ENCODE peak calls at places on chromosomes 4 and X, in five cellular contexts. One of them, this sample, is unnamed.

GRCh38 chr4:3484057-3484973 is 21.2 kb downstream of the DOK7 start:
- DNase-seq in K562: no peak
- DNase-seq in spleen: peak
- DNase-seq in endothelial cell of umbilical vein: no peak
- DNase-seq in sigmoid colon: no peak
- DNase-seq in this sample: no peak

GRCh38 chr4:183722738-183723560 is 63.9 kb downstream of the TRAPPC11 start:
- DNase-seq in spleen: peak
- DNase-seq in K562: no peak
- DNase-seq in sigmoid colon: peak
- DNase-seq in endothelial cell of umbilical vein: peak
- DNase-seq in this sample: peak

GRCh38 chrX:101359966-101360365 is 11.4 kb upstream of the TIMM8A start:
- DNase-seq in K562: no peak
- DNase-seq in spleen: no peak
- DNase-seq in endothelial cell of umbilical vein: no peak
- DNase-seq in sigmoid colon: no peak
- DNase-seq in this sample: no peak

GRCh38 chrX:37357436-37357835 is 8.3 kb downstream of the PRRG1 start:
- DNase-seq in spleen: no peak
- DNase-seq in endothelial cell of umbilical vein: no peak
- DNase-seq in K562: no peak
- DNase-seq in sigmoid colon: no peak
- DNase-seq in this sample: no peak

GRCh38 chr4:8314691-8315255 is 45.2 kb downstream of the HTRA3 start:
- DNase-seq in K562: no peak
- DNase-seq in sigmoid colon: peak
- DNase-seq in spleen: peak
- DNase-seq in endothelial cell of umbilical vein: no peak
- DNase-seq in this sample: peak

GRCh38 chr4:88138561-88138960 is 19.9 kb downstream of the ABCG2 start:
- DNase-seq in endothelial cell of umbilical vein: peak
- DNase-seq in K562: no peak
- DNase-seq in sigmoid colon: no peak
- DNase-seq in spleen: no peak
- DNase-seq in this sample: no peak

GRCh38 chrX:16807548-16807947 is 21.3 kb downstream of the TXLNG start:
- DNase-seq in spleen: no peak
- DNase-seq in endothelial cell of umbilical vein: peak
- DNase-seq in K562: no peak
- DNase-seq in sigmoid colon: no peak
- DNase-seq in this sample: no peak

GRCh38 chrX:18938710-18939109 is 45.2 kb downstream of the PHKA2 start:
- DNase-seq in endothelial cell of umbilical vein: peak
- DNase-seq in K562: no peak
- DNase-seq in sigmoid colon: no peak
- DNase-seq in spleen: no peak
- DNase-seq in this sample: no peak

GRCh38 chr4:23365086-23365485 is 524.8 kb downstream of the PPARGC1A start:
- DNase-seq in sigmoid colon: no peak
- DNase-seq in K562: no peak
- DNase-seq in spleen: no peak
- DNase-seq in endothelial cell of umbilical vein: no peak
- DNase-seq in this sample: no peak

GRCh38 chrX:112731793-112732192 is 52.1 kb upstream of the LHFPL1 start:
- DNase-seq in K562: no peak
- DNase-seq in sigmoid colon: no peak
- DNase-seq in spleen: no peak
- DNase-seq in endothelial cell of umbilical vein: no peak
- DNase-seq in this sample: no peak

GRCh38 chrX:32987139-32987538 is 224.2 kb downstream of the DMD start:
- DNase-seq in K562: no peak
- DNase-seq in sigmoid colon: no peak
- DNase-seq in spleen: no peak
- DNase-seq in endothelial cell of umbilical vein: no peak
- DNase-seq in this sample: no peak

GRCh38 chr4:57040510-57040909 is 61.8 kb downstream of the POLR2B start:
- DNase-seq in K562: no peak
- DNase-seq in sigmoid colon: no peak
- DNase-seq in spleen: no peak
- DNase-seq in endothelial cell of umbilical vein: no peak
- DNase-seq in this sample: no peak

GRCh38 chr4:41360911-41361830 is 104.4 kb downstream of the UCHL1 start:
- DNase-seq in sigmoid colon: peak
- DNase-seq in K562: no peak
- DNase-seq in endothelial cell of umbilical vein: peak
- DNase-seq in spleen: peak
- DNase-seq in this sample: peak

GRCh38 chr4:182808673-182809416 is 108.3 kb downstream of the DCTD start:
- DNase-seq in sigmoid colon: no peak
- DNase-seq in spleen: no peak
- DNase-seq in K562: no peak
- DNase-seq in endothelial cell of umbilical vein: no peak
- DNase-seq in this sample: no peak

GRCh38 chrX:56226980-56227379 is 5.2 kb upstream of the KLF8 start:
- DNase-seq in spleen: no peak
- DNase-seq in sigmoid colon: no peak
- DNase-seq in endothelial cell of umbilical vein: no peak
- DNase-seq in K562: no peak
- DNase-seq in this sample: no peak

GRCh38 chrX:11952176-11952720 is 186.0 kb upstream of the FRMPD4 start:
- DNase-seq in K562: no peak
- DNase-seq in sigmoid colon: no peak
- DNase-seq in endothelial cell of umbilical vein: no peak
- DNase-seq in spleen: no peak
- DNase-seq in this sample: no peak

GRCh38 chr4:129233691-129234090 is 137.7 kb downstream of the C4orf33 start:
- DNase-seq in sigmoid colon: no peak
- DNase-seq in endothelial cell of umbilical vein: no peak
- DNase-seq in K562: no peak
- DNase-seq in spleen: no peak
- DNase-seq in this sample: no peak

GRCh38 chr4:129240816-129241215 is 144.9 kb downstream of the C4orf33 start:
- DNase-seq in sigmoid colon: no peak
- DNase-seq in endothelial cell of umbilical vein: no peak
- DNase-seq in K562: no peak
- DNase-seq in spleen: no peak
- DNase-seq in this sample: no peak

GRCh38 chr4:129236351-129236750 is 140.4 kb downstream of the C4orf33 start:
- DNase-seq in K562: peak
- DNase-seq in spleen: no peak
- DNase-seq in endothelial cell of umbilical vein: no peak
- DNase-seq in sigmoid colon: no peak
- DNase-seq in this sample: no peak

DNA sequence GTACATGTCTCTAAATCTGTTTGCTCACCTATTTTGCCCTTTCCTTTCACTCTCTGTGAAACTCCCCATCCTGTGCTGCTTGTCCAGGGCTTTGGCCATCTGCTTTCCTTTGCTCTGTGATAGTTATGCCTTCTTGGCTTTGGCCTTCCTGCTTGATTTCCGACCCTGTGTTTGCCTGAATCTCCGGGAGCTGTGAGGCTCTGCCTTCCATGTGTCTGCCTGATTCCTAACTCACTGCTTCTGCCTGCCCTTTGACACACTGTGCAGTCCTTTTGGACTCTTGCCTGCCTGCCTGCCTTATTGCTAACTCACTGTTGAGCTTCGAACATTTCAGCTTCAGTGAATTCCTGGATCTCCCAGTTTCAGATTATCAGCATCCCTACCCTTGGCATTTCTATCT is 143.1 kb downstream of the C4orf33 start:
- DNase-seq in spleen: no peak
- DNase-seq in K562: no peak
- DNase-seq in sigmoid colon: no peak
- DNase-seq in endothelial cell of umbilical vein: no peak
- DNase-seq in this sample: no peak
- TF ChIP-seq POLR2A in spleen: no peak
- TF ChIP-seq POLR2A in K562: no peak
- TF ChIP-seq POLR2A in sigmoid colon: no peak
- TF ChIP-seq POLR2A in endothelial cell of umbilical vein: no peak
- TF ChIP-seq POLR2A in this sample: no peak

DNA sequence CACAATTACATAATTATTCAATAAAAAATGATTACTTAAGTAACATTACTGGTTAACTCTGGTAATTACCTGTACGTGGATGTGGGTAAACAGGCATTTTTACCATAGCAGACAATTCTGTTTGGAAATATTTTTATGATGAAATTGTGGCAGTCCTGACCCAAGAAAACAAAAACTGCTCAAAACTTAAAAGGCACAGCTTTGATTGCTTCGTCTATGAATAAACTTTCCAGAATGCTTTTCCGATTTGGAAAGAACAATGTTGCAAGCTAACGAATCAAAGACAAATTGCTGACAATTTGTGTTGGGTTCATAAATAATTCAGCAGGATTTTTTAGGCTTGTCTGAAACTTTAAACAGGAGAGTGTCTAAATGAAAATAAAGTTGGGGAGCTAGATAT is 150.6 kb upstream of the GYPA start:
- DNase-seq in spleen: no peak
- DNase-seq in endothelial cell of umbilical vein: no peak
- DNase-seq in K562: no peak
- DNase-seq in sigmoid colon: no peak
- DNase-seq in this sample: no peak
- H3K4me3 ChIP-seq in spleen: no peak
- H3K4me3 ChIP-seq in endothelial cell of umbilical vein: no peak
- H3K4me3 ChIP-seq in K562: no peak
- H3K4me3 ChIP-seq in sigmoid colon: no peak
- H3K4me3 ChIP-seq in this sample: no peak

GRCh38 chrX:86051741-86052140 is 4.4 kb upstream of the CHM start:
- DNase-seq in spleen: no peak
- DNase-seq in K562: no peak
- DNase-seq in endothelial cell of umbilical vein: no peak
- DNase-seq in sigmoid colon: no peak
- DNase-seq in this sample: no peak

GRCh38 chrX:86044210-86044609 is 3.1 kb downstream of the CHM start:
- DNase-seq in endothelial cell of umbilical vein: no peak
- DNase-seq in spleen: no peak
- DNase-seq in sigmoid colon: no peak
- DNase-seq in K562: no peak
- DNase-seq in this sample: no peak

DNA sequence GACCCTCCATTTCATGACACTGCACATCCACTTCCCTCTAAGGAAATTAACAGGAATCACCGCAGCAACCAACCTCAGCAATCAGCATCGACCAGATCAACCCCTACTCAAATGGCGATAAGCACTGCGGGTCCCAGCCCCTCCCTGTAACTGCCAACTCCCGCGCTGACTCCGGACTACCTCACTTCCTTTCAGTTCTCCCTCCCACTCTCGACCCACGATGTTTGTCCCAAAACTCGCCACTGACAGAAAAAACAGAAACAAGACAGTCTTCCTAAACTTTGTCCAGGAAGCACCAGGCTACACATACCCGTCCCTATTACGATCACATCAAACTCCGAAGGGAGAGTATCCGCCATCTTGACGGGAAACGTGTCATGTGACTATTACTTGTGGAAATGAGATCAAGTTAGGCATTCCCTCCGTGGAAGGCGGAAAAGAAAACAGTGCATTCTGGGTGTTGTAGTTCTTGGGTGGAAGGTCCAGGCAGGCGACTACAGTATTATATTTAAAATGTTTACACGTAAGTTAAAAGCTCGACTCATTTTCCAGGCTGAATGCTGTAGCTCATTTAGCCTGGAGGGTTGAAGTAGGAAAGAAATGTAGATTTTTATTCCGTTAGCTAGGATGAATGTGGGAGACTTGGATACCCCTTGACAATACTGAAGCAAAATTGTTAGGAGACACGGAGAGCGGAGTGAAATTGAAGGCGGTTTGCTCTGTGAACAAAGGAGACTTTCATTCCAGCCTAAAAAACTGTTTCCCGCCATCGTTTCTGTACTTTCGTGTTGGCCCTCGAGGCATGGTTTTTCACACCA is at the start of gene CHM:
- DNase-seq in K562: peak
- DNase-seq in sigmoid colon: peak
- DNase-seq in endothelial cell of umbilical vein: peak
- DNase-seq in spleen: peak
- DNase-seq in this sample: peak
- TF ChIP-seq POLR2A in K562: peak
- TF ChIP-seq POLR2A in sigmoid colon: no peak
- TF ChIP-seq POLR2A in endothelial cell of umbilical vein: peak
- TF ChIP-seq POLR2A in spleen: no peak
- TF ChIP-seq POLR2A in this sample: no peak

DNA sequence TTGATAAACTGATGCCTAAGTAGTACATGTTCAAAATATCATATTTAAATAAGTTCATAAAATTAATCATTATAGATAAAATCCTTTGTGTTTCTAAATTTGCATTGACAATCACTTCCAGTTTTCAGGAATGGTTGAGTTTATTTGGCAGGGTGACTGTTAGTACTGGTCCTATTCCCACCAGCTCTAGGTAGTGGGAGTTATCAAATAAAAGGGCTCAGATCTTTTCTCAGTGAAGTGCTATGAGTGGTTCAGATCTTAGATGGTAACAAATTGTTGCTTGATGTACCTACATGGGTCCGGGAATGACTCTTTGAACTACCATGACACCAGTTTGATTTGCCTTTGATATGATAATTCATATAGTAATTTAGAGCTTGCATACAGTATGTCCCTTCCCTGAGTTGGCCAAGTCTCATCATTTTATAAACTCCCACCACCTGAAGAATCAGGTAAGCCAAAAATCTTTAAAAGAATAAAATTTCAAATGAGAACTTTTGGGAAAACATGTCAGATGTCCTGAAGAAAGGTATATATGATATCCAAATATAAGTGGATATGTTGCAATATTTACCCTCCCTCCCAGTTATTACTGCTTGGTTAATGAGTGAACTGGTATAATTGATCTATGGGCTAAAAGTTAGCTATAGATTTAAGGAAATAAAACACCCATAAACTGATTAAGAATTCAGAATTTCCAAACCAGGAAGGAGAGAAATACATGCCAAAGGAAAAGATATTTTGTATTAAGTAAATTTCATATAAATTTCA is 28.6 kb downstream of the GPC3 start:
- DNase-seq in sigmoid colon: no peak
- DNase-seq in endothelial cell of umbilical vein: no peak
- DNase-seq in spleen: no peak
- DNase-seq in K562: no peak
- DNase-seq in this sample: no peak
- H3K4me3 ChIP-seq in sigmoid colon: no peak
- H3K4me3 ChIP-seq in endothelial cell of umbilical vein: no peak
- H3K4me3 ChIP-seq in spleen: no peak
- H3K4me3 ChIP-seq in K562: no peak
- H3K4me3 ChIP-seq in this sample: no peak

This sample was measured in lower leg skin.